ENCODE peak calls at places on chromosomes 11 and 22, in seven cellular contexts. S, F, X, B, D, A and K are unnamed samples.

GRCh38 chr11:30505603-30506002 is 80.5 kb downstream of the MPPED2 start:
- DNase-seq in S (no peak), F (no peak), X (no peak), B (no peak), D (no peak), A (no peak), K (no peak)

GRCh38 chr11:57501951-57502350 is 13.6 kb downstream of the SLC43A1 start:
- DNase-seq in S (no peak), F (no peak), X (no peak), B (no peak), D (no peak), A (no peak), K (peak; percentile 35)

GRCh38 chr11:74018331-74019005 is 9.6 kb upstream of the UCP3 start:
- DNase-seq in S (no peak), F (no peak), X (no peak), B (no peak), D (no peak), A (peak; percentile 92), K (peak; percentile 91)

GRCh38 chr22:45009881-45010531 is at the start of gene PHF21B:
- DNase-seq in S (peak; percentile 63), F (peak; percentile 45), X (peak; percentile 90), B (peak; percentile 19), D (peak; percentile 54), A (peak; percentile 71), K (peak; percentile 38)

GRCh38 chr11:17634776-17635550 is 84.4 kb upstream of the MYOD1 start:
- DNase-seq in S (no peak), F (no peak), X (no peak), B (no peak), D (no peak), A (no peak), K (no peak)

GRCh38 chr11:36088234-36088975 is 144.5 kb downstream of the LDLRAD3 start:
- DNase-seq in S (no peak), F (no peak), X (no peak), B (no peak), D (no peak), A (no peak), K (peak; percentile 69)

GRCh38 chr11:72954860-72955259 is 140.6 kb downstream of the ATG16L2 start:
- DNase-seq in S (no peak), F (no peak), X (no peak), B (no peak), D (no peak), A (no peak), K (no peak)

GRCh38 chr22:17868771-17869170 is 94.5 kb upstream of the BID start:
- DNase-seq in S (no peak), F (no peak), X (no peak), B (no peak), D (no peak), A (no peak), K (no peak)

GRCh38 chr11:45745065-45745811 is 59.7 kb upstream of the SLC35C1 start:
- DNase-seq in S (no peak), F (no peak), X (no peak), B (no peak), D (no peak), A (peak; percentile 76), K (no peak)

GRCh38 chr11:86811637-86812321 is 11.4 kb downstream of the PRSS23 start:
- DNase-seq in S (peak; percentile 73), F (peak; percentile 18), X (no peak), B (no peak), D (no peak), A (no peak), K (peak; percentile 81)

GRCh38 chr11:27405134-27405533 is 42.1 kb upstream of the CCDC34 start:
- DNase-seq in S (no peak), F (no peak), X (no peak), B (no peak), D (no peak), A (no peak), K (no peak)

GRCh38 chr11:128054323-128054910 is 532.9 kb downstream of the ETS1 start:
- DNase-seq in S (no peak), F (no peak), X (no peak), B (no peak), D (no peak), A (no peak), K (peak; percentile 79)

GRCh38 chr11:44728491-44728910 is 1.7 kb downstream of the TSPAN18 start:
- DNase-seq in S (no peak), F (no peak), X (no peak), B (no peak), D (no peak), A (no peak), K (no peak)

GRCh38 chr11:95512682-95513081 is 276.9 kb downstream of the FAM76B start:
- DNase-seq in S (peak; percentile 7), F (peak; percentile 4), X (no peak), B (no peak), D (no peak), A (peak; percentile 48), K (peak; percentile 98)

GRCh38 chr11:111272420-111272819 is 25.9 kb upstream of the POU2AF3 start:
- DNase-seq in S (no peak), F (no peak), X (no peak), B (no peak), D (no peak), A (no peak), K (no peak)

GRCh38 chr11:58578635-58579191 is at the start of gene ZFP91:
- DNase-seq in S (peak; percentile 74), F (peak; percentile 99), X (peak; percentile 79), B (peak; percentile 96), D (peak; percentile 91), A (peak; percentile 98), K (peak; percentile 100)

GRCh38 chr11:3126901-3127691 is 38.0 kb downstream of the OSBPL5 start:
- DNase-seq in S (no peak), F (no peak), X (no peak), B (no peak), D (no peak), A (peak; percentile 23), K (no peak)

GRCh38 chr11:57874981-57875380 is 113.4 kb downstream of the CTNND1 start:
- DNase-seq in S (no peak), F (no peak), X (no peak), B (no peak), D (no peak), A (no peak), K (no peak)

GRCh38 chr11:3000032-3000961 is 8.2 kb upstream of the NAP1L4 start:
- DNase-seq in S (no peak), F (peak; percentile 60), X (no peak), B (peak; percentile 97), D (peak; percentile 51), A (peak; percentile 76), K (peak; percentile 47)

GRCh38 chr22:21000215-21000986 is 1.5 kb downstream of the THAP7 start:
- DNase-seq in S (no peak), F (peak; percentile 10), X (no peak), B (no peak), D (no peak), A (no peak), K (peak; percentile 63)

GRCh38 chr22:20533095-20533878 is 25.9 kb downstream of the MED15 start:
- DNase-seq in S (no peak), F (no peak), X (no peak), B (no peak), D (no peak), A (no peak), K (no peak)

GRCh38 chr11:112174789-112175595 is at the start of gene BCO2:
- DNase-seq in S (peak; percentile 51), F (peak; percentile 68), X (peak; percentile 3), B (peak; percentile 88), D (peak; percentile 43), A (peak; percentile 87), K (peak; percentile 87)

GRCh38 chr22:43173976-43174720 is 12.8 kb downstream of the TTLL12 start:
- DNase-seq in S (no peak), F (no peak), X (no peak), B (no peak), D (no peak), A (no peak), K (no peak)

GRCh38 chr11:101341578-101341977 is 212.0 kb upstream of the PGR start:
- DNase-seq in S (no peak), F (no peak), X (no peak), B (no peak), D (no peak), A (no peak), K (no peak)

GRCh38 chr22:41380993-41381328 is 781 bp upstream of the TEF start:
- DNase-seq in S (peak; percentile 37), F (peak; percentile 84), X (no peak), B (no peak), D (peak; percentile 61), A (peak; percentile 85), K (peak; percentile 97)

GRCh38 chr11:86119062-86119461 is 50.2 kb upstream of the PICALM start:
- DNase-seq in S (no peak), F (no peak), X (no peak), B (peak; percentile 23), D (no peak), A (no peak), K (no peak)

GRCh38 chr11:116703421-116703820 is 69.4 kb downstream of the BUD13 start:
- DNase-seq in S (no peak), F (no peak), X (peak; percentile 77), B (no peak), D (peak; percentile 48), A (no peak), K (no peak)

GRCh38 chr11:104905271-104905670 is 7.0 kb upstream of the CASP12 start:
- DNase-seq in S (no peak), F (no peak), X (no peak), B (no peak), D (no peak), A (no peak), K (no peak)

GRCh38 chr11:8709002-8709672 is 26.5 kb downstream of the RPL27A start:
- DNase-seq in S (no peak), F (peak; percentile 78), X (no peak), B (peak; percentile 28), D (no peak), A (peak; percentile 88), K (peak; percentile 58)

GRCh38 chr22:47495102-47495501 is 732.7 kb downstream of the TBC1D22A start:
- DNase-seq in S (no peak), F (no peak), X (no peak), B (no peak), D (no peak), A (no peak), K (no peak)

GRCh38 chr11:15057352-15057751 is 16.0 kb upstream of the CALCB start:
- DNase-seq in S (no peak), F (no peak), X (no peak), B (no peak), D (no peak), A (no peak), K (no peak)